ENCODE peak calls at places on chromosome 17, in six cellular contexts. E is IMR-90, R is mesendoderm, B is trophoblast cell, L is neuronal stem cell, S is H9. N is an unnamed sample.

GRCh38 chr17:63537991-63538692 is 12.1 kb upstream of the DCAF7 start:
- DNase-seq in R (no peak), S (peak; percentile 64), B (no peak), E (no peak), L (no peak), N (no peak)

GRCh38 chr17:2804912-2805311 is 8.7 kb downstream of the RAP1GAP2 start:
- DNase-seq in B (no peak), S (no peak), L (no peak), E (no peak), R (no peak), N (no peak)

GRCh38 chr17:3796110-3796821 is 4.7 kb downstream of the ITGAE start:
- DNase-seq in S (no peak), E (no peak), R (no peak), L (no peak), B (no peak), N (no peak)

GRCh38 chr17:64243340-64243739 is 19.7 kb downstream of the TEX2 start:
- DNase-seq in E (no peak), B (peak; percentile 46), R (no peak), L (no peak), S (no peak), N (no peak)

GRCh38 chr17:12712941-12713340 is 47.3 kb downstream of the MYOCD start:
- DNase-seq in B (no peak), R (no peak), L (no peak), E (no peak), S (no peak), N (no peak)

GRCh38 chr17:72039490-72039889 is 81.3 kb upstream of the SOX9 start:
- DNase-seq in E (peak; percentile 4), S (no peak), B (no peak), L (no peak), R (no peak), N (no peak)

GRCh38 chr17:1779571-1780074 is 17.8 kb downstream of the SERPINF1 start:
- DNase-seq in B (no peak), L (no peak), S (no peak), E (peak; percentile 95), R (no peak), N (peak; percentile 97)

GRCh38 chr17:51189628-51190027 is 23.4 kb downstream of the NME2 start:
- DNase-seq in S (no peak), B (no peak), R (no peak), E (peak; percentile 29), L (no peak), N (peak; percentile 15)

GRCh38 chr17:8300226-8300625 is 5.0 kb upstream of the SLC25A35 start:
- DNase-seq in R (no peak), L (no peak), B (no peak), E (no peak), S (no peak), N (no peak)

GRCh38 chr17:57557793-57558681 is 187.1 kb downstream of the CCDC182 start:
- DNase-seq in S (no peak), L (no peak), B (peak; percentile 60), E (peak; percentile 66), R (peak; percentile 68), N (peak; percentile 66)

GRCh38 chr17:14330492-14330920 is 29.6 kb downstream of the HS3ST3B1 start:
- DNase-seq in R (peak; percentile 57), S (peak; percentile 61), E (no peak), B (no peak), L (peak; percentile 59), N (peak; percentile 91)

GRCh38 chr17:7208754-7209460 is 10.7 kb downstream of the DLG4 start:
- DNase-seq in E (no peak), L (no peak), S (peak; percentile 24), B (no peak), R (no peak), N (no peak)

GRCh38 chr17:7204828-7205461 is 14.7 kb downstream of the DLG4 start:
- DNase-seq in R (peak; percentile 98), E (peak; percentile 85), B (peak; percentile 53), S (peak; percentile 99), L (peak; percentile 96), N (peak; percentile 93)

GRCh38 chr17:7207120-7208001 is 12.3 kb downstream of the DLG4 start:
- DNase-seq in B (no peak), E (peak; percentile 33), L (no peak), S (peak; percentile 36), R (no peak), N (no peak)

GRCh38 chr17:7211512-7212277 is 7.9 kb downstream of the DLG4 start:
- DNase-seq in L (no peak), R (peak; percentile 46), B (no peak), E (no peak), S (peak; percentile 50), N (no peak)

DNA sequence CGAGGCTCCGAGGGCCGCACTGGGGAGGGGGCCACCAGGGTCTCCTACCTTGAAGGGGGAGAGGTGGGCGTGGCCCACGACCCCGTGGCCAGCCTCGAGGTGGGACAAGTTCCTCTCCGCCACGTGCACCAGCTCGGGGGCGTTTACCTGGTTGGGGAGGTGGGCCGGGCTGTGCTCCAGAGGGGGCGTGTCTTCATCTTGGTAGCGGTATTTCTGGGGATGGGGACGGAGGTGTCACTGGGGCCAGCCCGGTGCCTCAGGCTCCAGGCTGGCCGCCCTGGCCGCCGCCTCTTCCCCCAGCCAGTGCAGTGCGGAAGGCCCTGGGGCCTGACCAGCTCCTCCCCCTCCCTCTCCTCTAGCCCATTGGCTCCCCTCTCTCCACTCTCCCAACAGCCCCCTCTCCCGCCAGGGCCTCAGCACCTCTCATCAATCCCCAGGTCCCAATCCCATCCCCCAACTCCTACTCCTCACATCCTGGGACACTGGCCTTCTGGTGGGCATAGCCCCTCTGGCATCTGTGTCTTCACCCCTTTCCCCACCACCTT is 11.5 kb downstream of the DLG4 start:
- DNase-seq in R (peak; percentile 88), S (peak; percentile 93), L (no peak), E (no peak), B (no peak), N (no peak)
- H3K4ac ChIP-seq in R (no peak overlapping the region), S (no peak overlapping the region), L (peak overlapping the region; percentile 69), E (no peak overlapping the region), B (no peak overlapping the region), N (no peak overlapping the region)

DNA sequence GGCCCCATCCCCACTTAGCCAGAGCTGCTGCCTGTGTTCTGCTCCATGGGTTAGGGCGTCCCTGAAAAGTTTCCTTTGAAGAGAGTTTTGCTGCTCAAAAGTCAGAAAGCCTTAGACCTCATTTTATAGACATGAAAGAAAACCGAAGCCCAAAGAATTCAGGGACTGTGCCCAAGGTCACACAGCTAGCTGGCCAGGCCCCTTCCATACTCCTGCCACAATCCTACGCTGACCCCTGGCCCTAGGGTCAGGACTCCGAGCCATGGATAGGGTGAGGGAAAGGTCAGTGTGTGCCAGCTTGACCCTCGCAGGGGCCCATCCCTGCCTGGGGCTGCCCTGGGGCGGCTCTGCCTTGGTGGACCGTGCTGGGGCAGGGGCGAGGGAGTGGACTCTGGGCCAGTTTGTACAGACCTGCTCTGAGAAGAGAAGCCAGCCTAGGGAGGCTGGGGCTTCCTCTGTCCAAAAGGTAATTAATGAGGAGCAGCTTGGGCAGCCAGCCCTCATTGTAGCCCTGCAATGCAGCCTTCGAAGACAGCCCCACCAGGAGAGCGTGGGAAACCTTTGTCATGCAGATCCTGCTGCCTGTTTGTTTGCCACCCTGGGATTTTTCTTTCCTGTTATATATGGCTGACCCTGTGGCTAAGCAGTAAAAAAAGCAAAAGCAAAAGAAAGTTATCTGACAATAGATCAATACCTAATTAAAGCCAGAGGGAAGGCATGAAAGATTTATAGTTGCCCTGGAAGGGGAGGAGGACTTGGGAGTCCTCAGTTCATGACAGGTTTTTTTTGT is 37.4 kb downstream of the RHBDL3 start:
- DNase-seq in L (no peak), B (no peak), R (peak; percentile 78), E (no peak), S (peak; percentile 92), N (no peak)
- H3K4ac ChIP-seq in L (no peak overlapping the region), B (no peak overlapping the region), R (no peak overlapping the region), E (no peak overlapping the region), S (no peak overlapping the region), N (no peak overlapping the region)

GRCh38 chr17:67378444-67379250 is 1.6 kb downstream of the PITPNC1 start:
- DNase-seq in B (peak; percentile 91), S (peak; percentile 95), E (peak; percentile 82), R (peak; percentile 95), L (peak; percentile 82), N (peak; percentile 86)
- H3K4ac ChIP-seq in B (peak overlapping the region; percentile 70), S (no peak overlapping the region), E (peak overlapping the region; percentile 81), R (peak overlapping the region; percentile 63), L (peak overlapping the region; percentile 28), N (no peak overlapping the region)

DNA sequence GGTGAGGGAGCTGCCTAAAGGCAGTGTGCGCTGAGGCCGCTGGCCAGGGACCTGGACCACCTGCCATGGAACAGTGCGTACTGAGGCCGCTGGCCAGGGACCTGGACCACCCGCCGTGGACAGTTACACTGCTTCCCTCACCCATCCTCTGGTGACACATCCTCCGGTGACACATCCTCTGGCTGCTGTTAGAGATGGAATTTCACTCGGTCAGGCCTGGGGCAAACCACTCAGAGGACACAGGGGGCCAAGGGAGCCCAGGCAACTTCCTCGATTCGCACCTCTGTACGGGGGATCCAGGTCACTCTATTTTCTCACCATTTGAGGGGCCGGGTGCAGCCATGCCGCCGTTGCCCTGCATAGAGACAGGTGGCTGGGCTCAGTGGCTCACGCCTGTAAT is 32.4 kb upstream of the RPTOR start:
- DNase-seq in E (peak; percentile 79), S (no peak), R (no peak), L (no peak), B (peak; percentile 31), N (peak; percentile 14)
- H3K4ac ChIP-seq in E (no peak overlapping the region), S (no peak overlapping the region), R (no peak overlapping the region), L (no peak overlapping the region), B (no peak overlapping the region), N (no peak overlapping the region)

GRCh38 chr17:41967921-41968578 is 1.5 kb downstream of the CNP start:
- DNase-seq in S (no peak), E (no peak), B (no peak), R (no peak), L (no peak), N (no peak)

GRCh38 chr17:41968676-41969075 is 2.1 kb downstream of the CNP start:
- DNase-seq in S (no peak), B (no peak), R (no peak), L (no peak), E (no peak), N (no peak)

GRCh38 chr17:41967141-41967920 is 736 bp downstream of the CNP start:
- DNase-seq in S (no peak), R (peak; percentile 36), L (no peak), E (no peak), B (peak; percentile 50), N (no peak)

GRCh38 chr17:41965694-41966375 is 760 bp upstream of the CNP start:
- DNase-seq in B (peak; percentile 94), L (peak; percentile 50), R (peak; percentile 95), E (peak; percentile 38), S (peak; percentile 97), N (peak; percentile 68)

GRCh38 chr17:41966453-41967140 is at the start of gene CNP:
- DNase-seq in B (peak; percentile 95), R (peak; percentile 89), L (peak; percentile 84), S (peak; percentile 88), E (peak; percentile 87), N (peak; percentile 92)
- H3K4ac ChIP-seq in B (peak within 1 kb of the TSS; percentile 44), R (peak within 1 kb of the TSS; percentile 41), L (peak within 1 kb of the TSS; percentile 4), S (peak within 1 kb of the TSS; percentile 27), E (peak within 1 kb of the TSS; percentile 89), N (peak within 1 kb of the TSS; percentile 60)